ENCODE peak calls at places on chromosomes 3 and 15, in four cellular contexts. T is adipocyte, R is aorta, X is HCT116. S is an unnamed sample.

GRCh38 chr3:185657691-185658503 is 71.8 kb downstream of the SENP2 start:
- DNase-seq in R (no peak), X (no peak), T (no peak), S (no peak)

GRCh38 chr3:150721285-150722130 is 17.8 kb upstream of the ERICH6 start:
- DNase-seq in X (peak; percentile 45), T (peak; percentile 88), R (no peak), S (no peak)

GRCh38 chr15:31471731-31472430 is 145.2 kb downstream of the KLF13 start:
- DNase-seq in R (no peak), T (peak; percentile 92), X (no peak), S (no peak)

GRCh38 chr3:144900366-144900765 is 928.7 kb downstream of the DIPK2A start:
- DNase-seq in X (no peak), T (peak; percentile 50), R (no peak), S (no peak)

GRCh38 chr3:62622553-62623174 is 249.3 kb upstream of the FEZF2 start:
- DNase-seq in X (peak; percentile 31), T (peak; percentile 82), R (no peak), S (no peak)

GRCh38 chr3:15872807-15873206 is 75.0 kb upstream of the ANKRD28 start:
- DNase-seq in X (no peak), R (no peak), T (no peak), S (no peak)

GRCh38 chr3:197567900-197568685 is 12.3 kb upstream of the BDH1 start:
- DNase-seq in X (no peak), T (no peak), R (no peak), S (no peak)

GRCh38 chr3:23888617-23889228 is 28.1 kb downstream of the NKIRAS1 start:
- DNase-seq in R (no peak), T (peak; percentile 73), X (peak; percentile 33), S (no peak)

GRCh38 chr15:94079968-94080367 is 151.4 kb upstream of the MCTP2 start:
- DNase-seq in X (no peak), R (no peak), T (no peak), S (no peak)

GRCh38 chr15:94081829-94082228 is 149.5 kb upstream of the MCTP2 start:
- DNase-seq in R (no peak), T (no peak), X (no peak), S (no peak)

GRCh38 chr15:94080989-94081605 is 150.3 kb upstream of the MCTP2 start:
- DNase-seq in T (no peak), R (no peak), X (no peak), S (no peak)

GRCh38 chr15:94079459-94079858 is 151.9 kb upstream of the MCTP2 start:
- DNase-seq in X (no peak), T (no peak), R (no peak), S (no peak)

GRCh38 chr15:94080416-94080815 is 150.9 kb upstream of the MCTP2 start:
- DNase-seq in T (no peak), R (no peak), X (no peak), S (no peak)
- H3K4me3 ChIP-seq in T (peak overlapping the region; percentile 69), R (no peak overlapping the region), X (no peak overlapping the region), S (peak overlapping the region; percentile 32)

GRCh38 chr3:43349759-43350158 is 63.4 kb downstream of the SNRK start:
- DNase-seq in R (no peak), T (no peak), X (no peak), S (no peak)

GRCh38 chr3:43348852-43349574 is 62.7 kb downstream of the SNRK start:
- DNase-seq in T (no peak), R (no peak), X (no peak), S (no peak)

GRCh38 chr3:43353393-43353792 is 67.1 kb downstream of the SNRK start:
- DNase-seq in R (no peak), X (no peak), T (no peak), S (no peak)

DNA sequence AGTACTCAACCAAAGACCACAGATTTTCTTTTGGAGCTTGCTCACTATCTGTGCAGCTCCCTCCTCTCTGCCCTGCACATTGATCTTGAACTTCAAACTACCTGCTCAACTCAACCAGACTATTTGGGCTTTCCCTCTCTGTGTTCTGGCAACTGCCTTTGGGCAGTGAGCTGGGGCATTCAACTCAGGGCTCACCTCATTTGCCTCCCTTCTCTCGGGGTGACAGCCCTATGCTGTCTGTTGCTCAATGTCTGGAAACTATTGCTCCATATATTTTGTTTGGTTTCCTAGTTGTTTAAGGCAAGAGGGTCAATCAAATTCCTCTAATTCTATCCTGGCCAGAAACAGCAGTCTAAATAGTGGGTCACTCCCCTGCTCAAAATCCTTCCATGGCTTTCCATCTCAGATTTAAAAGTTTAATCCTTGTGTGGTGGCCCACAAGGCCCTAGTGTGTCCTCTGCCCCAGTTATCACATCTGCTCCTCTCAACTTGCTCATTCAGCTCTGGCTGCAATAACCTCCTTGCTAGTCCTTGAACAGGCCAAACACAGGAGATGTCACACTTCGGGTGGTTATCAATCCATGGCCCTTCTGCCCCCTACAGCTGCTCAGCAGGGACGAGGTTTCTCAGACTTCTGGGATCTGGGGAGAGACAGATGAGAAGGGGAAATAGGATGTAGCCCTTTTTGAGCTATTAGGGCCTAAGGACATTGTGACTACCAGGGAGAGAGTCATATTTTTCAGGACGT is 67.8 kb downstream of the SNRK start:
- DNase-seq in R (no peak), T (peak; percentile 14), X (no peak), S (no peak)
- H3K36me3 ChIP-seq in R (peaks cover 3% of the 10 kb centered on the region), T (peaks cover 19% of the 10 kb centered on the region), X (peaks cover 5% of the 10 kb centered on the region), S (no peaks in the 10 kb centered on the region)

GRCh38 chr15:32877620-32878019 is 159.8 kb downstream of the GREM1 start:
- DNase-seq in X (no peak), T (no peak), R (no peak), S (no peak)

GRCh38 chr15:32878342-32878741 is 160.5 kb downstream of the GREM1 start:
- DNase-seq in R (no peak), T (no peak), X (no peak), S (no peak)

GRCh38 chr15:32879980-32880379 is 162.2 kb downstream of the GREM1 start:
- DNase-seq in R (no peak), T (no peak), X (no peak), S (no peak)

GRCh38 chr15:32878849-32879795 is 161.3 kb downstream of the GREM1 start:
- DNase-seq in X (no peak), T (no peak), R (no peak), S (no peak)

GRCh38 chr15:32877201-32877600 is 159.4 kb downstream of the GREM1 start:
- DNase-seq in R (no peak), T (no peak), X (no peak), S (no peak)
- H3K4me1 ChIP-seq in R (peaks cover 14% of the 10 kb centered on the region), T (peaks cover 29% of the 10 kb centered on the region), X (no peaks in the 10 kb centered on the region), S (peaks cover 37% of the 10 kb centered on the region)

GRCh38 chr3:66485291-66485968 is 15.4 kb downstream of the LRIG1 start:
- DNase-seq in R (no peak), X (no peak), T (peak; percentile 47), S (peak; percentile 5)

GRCh38 chr3:66487475-66487874 is 13.3 kb downstream of the LRIG1 start:
- DNase-seq in X (no peak), T (no peak), R (no peak), S (no peak)

GRCh38 chr3:66488492-66488891 is 12.3 kb downstream of the LRIG1 start:
- DNase-seq in X (no peak), T (no peak), R (no peak), S (no peak)

GRCh38 chr3:66486187-66486586 is 14.6 kb downstream of the LRIG1 start:
- DNase-seq in R (no peak), T (no peak), X (no peak), S (no peak)

GRCh38 chr3:66486646-66487045 is 14.2 kb downstream of the LRIG1 start:
- DNase-seq in T (peak; percentile 94), R (no peak), X (no peak), S (no peak)
- H3K4me3 ChIP-seq in T (peak overlapping the region; percentile 6), R (no peak overlapping the region), X (no peak overlapping the region), S (no peak overlapping the region)

GRCh38 chr3:10688126-10688525 is 127.9 kb upstream of the SLC6A11 start:
- DNase-seq in R (no peak), T (no peak), X (no peak), S (no peak)
- H3K36me3 ChIP-seq in R (no peaks in the 10 kb centered on the region), T (no peaks in the 10 kb centered on the region), X (no peaks in the 10 kb centered on the region), S (no peaks in the 10 kb centered on the region)

S was measured in esophagus squamous epithelium.